ENCODE peak calls at places on chromosomes 13 and 19, in four cellular contexts. M is NCI-H510A treated with DMSO at 0.1 percent for 48 hours; H is BJ; Z is stimulated activated naive CD8-positive, alpha-beta T cell treated with anti-CD3 and anti-CD28 coated beads, Interleukin-15, Interleukin-2, amounts not matched to agents 100 U/mL and 50 U/mL, for 24 hours. I is an unnamed sample.

GRCh38 chr13:23544668-23545067 is 25.5 kb upstream of the TNFRSF19 start:
- DNase-seq in M (no peak), H (no peak), Z (no peak), I (no peak)

GRCh38 chr13:76293346-76293745 is 592.9 kb downstream of the KCTD12 start:
- DNase-seq in M (no peak), H (peak), Z (no peak), I (no peak)

GRCh38 chr19:16078759-16079707 is 2.7 kb downstream of the TPM4 start:
- DNase-seq in M (no peak), H (peak), Z (peak), I (no peak)

GRCh38 chr19:14248578-14249011 is 42.6 kb upstream of the ADGRL1 start:
- DNase-seq in M (peak), H (no peak), Z (peak), I (peak)

GRCh38 chr19:54606230-54606629 is 12.8 kb downstream of the LILRA1 start:
- DNase-seq in M (no peak), H (no peak), Z (no peak), I (no peak)

GRCh38 chr13:31167490-31167889 is 5.8 kb upstream of the HSPH1 start:
- DNase-seq in M (no peak), H (no peak), Z (no peak), I (no peak)

GRCh38 chr13:40064723-40065122 is 409.3 kb downstream of the COG6 start:
- DNase-seq in M (no peak), H (peak), Z (no peak), I (no peak)

GRCh38 chr13:67061750-67062149 is 168.4 kb downstream of the PCDH9 start:
- DNase-seq in M (no peak), H (no peak), Z (no peak), I (no peak)

GRCh38 chr19:14363203-14364097 is 17.8 kb upstream of the ADGRE5 start:
- DNase-seq in M (peak), H (no peak), Z (peak), I (no peak)

GRCh38 chr13:98187862-98188261 is 10.8 kb upstream of the RNF113B start:
- DNase-seq in M (no peak), H (no peak), Z (no peak), I (no peak)

GRCh38 chr13:75226755-75227435 is 255.1 kb downstream of the TBC1D4 start:
- DNase-seq in M (no peak), H (peak), Z (no peak), I (no peak)

GRCh38 chr13:30153871-30154426 is 153.4 kb downstream of the KATNAL1 start:
- DNase-seq in M (no peak), H (no peak), Z (no peak), I (no peak)

GRCh38 chr13:102309110-102309509 is 92.7 kb downstream of the FGF14 start:
- DNase-seq in M (no peak), H (no peak), Z (no peak), I (peak)

GRCh38 chr19:14405380-14405757 is 13.8 kb downstream of the DDX39A start:
- DNase-seq in M (no peak), H (no peak), Z (no peak), I (no peak)

GRCh38 chr13:83065136-83065535 is 817.1 kb downstream of the SLITRK1 start:
- DNase-seq in M (no peak), H (peak), Z (no peak), I (no peak)

GRCh38 chr19:369256-369655 is 24.7 kb upstream of the MIER2 start:
- DNase-seq in M (no peak), H (no peak), Z (no peak), I (no peak)

GRCh38 chr13:45278096-45278645 is 62.8 kb downstream of the TPT1 start:
- DNase-seq in M (no peak), H (no peak), Z (no peak), I (no peak)

GRCh38 chr19:34017024-34017423 is 155.3 kb upstream of the LSM14A start:
- DNase-seq in M (no peak), H (no peak), Z (no peak), I (no peak)

GRCh38 chr13:74529968-74530367 is 395.8 kb upstream of the KLF12 start:
- DNase-seq in M (no peak), H (no peak), Z (no peak), I (no peak)

GRCh38 chr19:18852634-18853033 is 20.9 kb downstream of the UPF1 start:
- DNase-seq in M (no peak), H (no peak), Z (no peak), I (no peak)

GRCh38 chr19:40687525-40688016 is 2.9 kb downstream of the NUMBL start:
- DNase-seq in M (no peak), H (peak), Z (no peak), I (no peak)

GRCh38 chr19:29680447-29680846 is 15.2 kb downstream of the PLEKHF1 start:
- DNase-seq in M (no peak), H (no peak), Z (peak), I (no peak)

GRCh38 chr13:80141114-80141849 is 199.6 kb downstream of the SPRY2 start:
- DNase-seq in M (no peak), H (no peak), Z (no peak), I (no peak)

GRCh38 chr13:100872761-100873160 is 198.2 kb upstream of the TMTC4 start:
- DNase-seq in M (no peak), H (no peak), Z (no peak), I (no peak)

GRCh38 chr13:52809310-52809769 is 39.1 kb downstream of the PCDH8 start:
- DNase-seq in M (peak), H (no peak), Z (peak), I (peak)

GRCh38 chr19:49824662-49825061 is 6.6 kb downstream of the MED25 start:
- DNase-seq in M (no peak), H (no peak), Z (no peak), I (no peak)

GRCh38 chr19:6479836-6480398 is 1.7 kb downstream of the DENND1C start:
- DNase-seq in M (no peak), H (no peak), Z (no peak), I (no peak)

GRCh38 chr13:38697197-38697596 is 10.3 kb downstream of the FREM2 start:
- DNase-seq in M (no peak), H (no peak), Z (no peak), I (no peak)

GRCh38 chr13:73998631-73999030 is 135.6 kb downstream of the KLF12 start:
- DNase-seq in M (no peak), H (no peak), Z (no peak), I (no peak)

GRCh38 chr13:42495751-42496150 is 78.2 kb upstream of the TNFSF11 start:
- DNase-seq in M (no peak), H (no peak), Z (peak), I (no peak)

GRCh38 chr19:5372572-5373200 is 32.1 kb upstream of the PTPRS start:
- DNase-seq in M (no peak), H (no peak), Z (no peak), I (no peak)

GRCh38 chr13:52147225-52147624 is 12.2 kb downstream of the NEK3 start:
- DNase-seq in M (no peak), H (no peak), Z (no peak), I (no peak)

I was measured in NCI-H345.